ENCODE peak calls at places on chromosomes 11 and 22, in four cellular contexts. One of them, this sample, is unnamed.

GRCh38 chr11:43963221-43963620 is 20.8 kb downstream of the C11orf96 start:
- DNase-seq in tibial artery: no peak
- DNase-seq in psoas muscle: no peak
- DNase-seq in heart left ventricle: no peak
- DNase-seq in this sample: no peak

GRCh38 chr11:44260081-44260480 is 49.9 kb downstream of the ALX4 start:
- DNase-seq in tibial artery: no peak
- DNase-seq in psoas muscle: no peak
- DNase-seq in heart left ventricle: peak; percentile 46
- DNase-seq in this sample: no peak

GRCh38 chr11:121810291-121810690 is 305.7 kb downstream of the BLID start:
- DNase-seq in psoas muscle: no peak
- DNase-seq in tibial artery: no peak
- DNase-seq in heart left ventricle: no peak
- DNase-seq in this sample: no peak

GRCh38 chr22:33210129-33210784 is 152.1 kb upstream of the SYN3 start:
- DNase-seq in heart left ventricle: no peak
- DNase-seq in tibial artery: no peak
- DNase-seq in psoas muscle: no peak
- DNase-seq in this sample: no peak

GRCh38 chr22:41576877-41577276 is 12.8 kb downstream of the PMM1 start:
- DNase-seq in psoas muscle: peak; percentile 72
- DNase-seq in heart left ventricle: peak; percentile 75
- DNase-seq in tibial artery: peak; percentile 82
- DNase-seq in this sample: no peak

GRCh38 chr11:2734181-2735052 is 34.6 kb upstream of the KCNQ1OT1 start:
- DNase-seq in psoas muscle: peak; percentile 49
- DNase-seq in heart left ventricle: peak; percentile 40
- DNase-seq in tibial artery: no peak
- DNase-seq in this sample: no peak

GRCh38 chr11:120432056-120433018 is 79.2 kb upstream of the GRIK4 start:
- DNase-seq in heart left ventricle: no peak
- DNase-seq in tibial artery: no peak
- DNase-seq in psoas muscle: no peak
- DNase-seq in this sample: no peak

GRCh38 chr11:72684236-72684912 is 10.2 kb upstream of the PDE2A start:
- DNase-seq in psoas muscle: peak; percentile 86
- DNase-seq in tibial artery: peak; percentile 76
- DNase-seq in heart left ventricle: peak; percentile 85
- DNase-seq in this sample: peak; percentile 90

GRCh38 chr11:45704133-45704532 is 38.7 kb upstream of the CHST1 start:
- DNase-seq in heart left ventricle: no peak
- DNase-seq in tibial artery: no peak
- DNase-seq in psoas muscle: no peak
- DNase-seq in this sample: no peak

GRCh38 chr11:2300936-2301630 is 635 bp downstream of the C11orf21 start:
- DNase-seq in psoas muscle: peak; percentile 44
- DNase-seq in heart left ventricle: peak; percentile 77
- DNase-seq in tibial artery: no peak
- DNase-seq in this sample: no peak

GRCh38 chr11:88306785-88307184 is 30.8 kb downstream of the CTSC start:
- DNase-seq in psoas muscle: no peak
- DNase-seq in tibial artery: no peak
- DNase-seq in heart left ventricle: no peak
- DNase-seq in this sample: no peak

GRCh38 chr11:123382555-123383074 is 47.5 kb upstream of the GRAMD1B start:
- DNase-seq in psoas muscle: no peak
- DNase-seq in heart left ventricle: no peak
- DNase-seq in tibial artery: no peak
- DNase-seq in this sample: no peak

GRCh38 chr11:34748036-34748435 is 127.1 kb downstream of the EHF start:
- DNase-seq in psoas muscle: no peak
- DNase-seq in tibial artery: no peak
- DNase-seq in heart left ventricle: no peak
- DNase-seq in this sample: no peak

GRCh38 chr22:28051787-28052356 is 132.8 kb upstream of the PITPNB start:
- DNase-seq in psoas muscle: peak; percentile 88
- DNase-seq in tibial artery: peak; percentile 82
- DNase-seq in heart left ventricle: peak; percentile 79
- DNase-seq in this sample: no peak

GRCh38 chr11:94400839-94401772 is at the start of gene GPR83:
- DNase-seq in psoas muscle: peak; percentile 41
- DNase-seq in tibial artery: no peak
- DNase-seq in heart left ventricle: no peak
- DNase-seq in this sample: no peak

GRCh38 chr22:37663521-37664140 is 5.1 kb downstream of the PDXP start:
- DNase-seq in psoas muscle: peak; percentile 74
- DNase-seq in tibial artery: no peak
- DNase-seq in heart left ventricle: no peak
- DNase-seq in this sample: no peak

GRCh38 chr11:72702096-72702495 is 27.9 kb upstream of the PDE2A start:
- DNase-seq in psoas muscle: no peak
- DNase-seq in tibial artery: no peak
- DNase-seq in heart left ventricle: no peak
- DNase-seq in this sample: no peak

GRCh38 chr11:92168936-92169335 is 55.7 kb upstream of the FAT3 start:
- DNase-seq in psoas muscle: no peak
- DNase-seq in heart left ventricle: no peak
- DNase-seq in tibial artery: no peak
- DNase-seq in this sample: no peak

GRCh38 chr11:71339178-71339881 is 87.0 kb upstream of the SHANK2 start:
- DNase-seq in tibial artery: peak; percentile 27
- DNase-seq in heart left ventricle: no peak
- DNase-seq in psoas muscle: peak; percentile 17
- DNase-seq in this sample: no peak

GRCh38 chr11:58629857-58630256 is 7.4 kb downstream of the CNTF start:
- DNase-seq in tibial artery: no peak
- DNase-seq in psoas muscle: no peak
- DNase-seq in heart left ventricle: no peak
- DNase-seq in this sample: no peak

GRCh38 chr11:87295237-87295636 is 257.5 kb downstream of the TMEM135 start:
- DNase-seq in tibial artery: no peak
- DNase-seq in psoas muscle: no peak
- DNase-seq in heart left ventricle: no peak
- DNase-seq in this sample: no peak

GRCh38 chr11:123454060-123454651 is 24.1 kb downstream of the GRAMD1B start:
- DNase-seq in heart left ventricle: no peak
- DNase-seq in psoas muscle: no peak
- DNase-seq in tibial artery: no peak
- DNase-seq in this sample: no peak

GRCh38 chr11:72813740-72814138 is 472 bp upstream of the ATG16L2 start:
- DNase-seq in heart left ventricle: peak; percentile 92
- DNase-seq in tibial artery: no peak
- DNase-seq in psoas muscle: peak; percentile 91
- DNase-seq in this sample: no peak

GRCh38 chr11:62665630-62666258 is 632 bp downstream of the CSKMT start:
- DNase-seq in psoas muscle: peak; percentile 79
- DNase-seq in tibial artery: peak; percentile 81
- DNase-seq in heart left ventricle: peak; percentile 73
- DNase-seq in this sample: peak; percentile 84

GRCh38 chr11:87879118-87879517 is 296.1 kb downstream of the RAB38 start:
- DNase-seq in heart left ventricle: no peak
- DNase-seq in tibial artery: no peak
- DNase-seq in psoas muscle: no peak
- DNase-seq in this sample: no peak

GRCh38 chr22:26485013-26485412 is 1.3 kb downstream of the SRRD start:
- DNase-seq in heart left ventricle: no peak
- DNase-seq in psoas muscle: no peak
- DNase-seq in tibial artery: peak; percentile 31
- DNase-seq in this sample: no peak

GRCh38 chr11:104830080-104830479 is 68.2 kb downstream of the CASP12 start:
- DNase-seq in heart left ventricle: no peak
- DNase-seq in psoas muscle: no peak
- DNase-seq in tibial artery: no peak
- DNase-seq in this sample: no peak

GRCh38 chr22:49906799-49907290 is 11.4 kb downstream of the ALG12 start:
- DNase-seq in heart left ventricle: peak; percentile 50
- DNase-seq in psoas muscle: peak; percentile 35
- DNase-seq in tibial artery: no peak
- DNase-seq in this sample: no peak

GRCh38 chr11:104095791-104096190 is 59.4 kb downstream of the DDI1 start:
- DNase-seq in psoas muscle: no peak
- DNase-seq in tibial artery: no peak
- DNase-seq in heart left ventricle: no peak
- DNase-seq in this sample: no peak

DNA sequence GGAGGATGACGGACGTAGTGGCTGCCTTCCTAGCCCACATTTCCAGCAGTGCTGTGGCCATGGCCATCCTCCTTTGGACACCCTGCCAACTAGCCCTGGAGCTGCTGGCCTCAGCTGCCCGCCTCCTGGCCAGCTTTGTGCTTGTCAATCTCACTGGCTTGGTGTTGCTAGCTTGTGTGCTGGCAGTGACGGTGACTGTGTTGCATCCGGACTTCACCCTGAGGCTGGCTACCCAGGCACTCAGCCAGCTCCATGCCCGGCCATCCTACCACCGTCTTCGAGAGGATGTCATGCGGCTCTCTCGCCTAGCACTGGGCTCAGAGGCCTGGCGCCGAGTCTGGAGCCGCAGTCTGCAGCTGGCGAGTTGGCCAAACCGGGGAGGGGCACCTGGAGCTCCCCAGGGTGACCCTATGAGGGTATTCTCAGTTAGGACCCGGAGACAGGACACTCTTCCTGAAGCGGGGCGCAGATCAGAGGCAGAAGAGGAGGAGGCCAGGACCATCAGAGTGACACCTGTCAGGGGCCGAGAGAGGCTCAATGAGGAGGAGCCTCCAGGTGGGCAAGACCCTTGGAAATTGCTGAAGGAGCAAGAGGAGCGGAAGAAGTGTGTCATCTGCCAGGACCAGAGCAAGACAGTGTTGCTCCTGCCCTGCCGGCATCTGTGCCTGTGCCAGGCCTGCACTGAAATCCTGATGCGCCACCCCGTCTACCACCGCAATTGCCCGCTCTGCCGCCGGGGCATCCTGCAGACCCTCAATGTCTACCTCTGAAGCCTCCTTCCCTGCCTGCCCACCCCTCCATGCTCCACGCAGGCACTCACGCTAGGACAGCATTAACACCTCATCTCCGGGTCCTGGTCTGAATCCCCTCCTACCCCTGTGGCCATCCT is 1.6 kb downstream of the RNF26 start:
- DNase-seq in tibial artery: peak; percentile 69
- DNase-seq in heart left ventricle: peak; percentile 65
- DNase-seq in psoas muscle: peak; percentile 90
- DNase-seq in this sample: peak; percentile 65
- H3K4me1 ChIP-seq in tibial artery: peaks cover 64% of the 10 kb centered on the region
- H3K4me1 ChIP-seq in heart left ventricle: peaks cover 34% of the 10 kb centered on the region
- H3K4me1 ChIP-seq in psoas muscle: peaks cover 53% of the 10 kb centered on the region
- H3K4me1 ChIP-seq in this sample: peaks cover 47% of the 10 kb centered on the region

GRCh38 chr11:47616726-47617416 is 22.7 kb upstream of the C1QTNF4 start:
- DNase-seq in tibial artery: no peak
- DNase-seq in heart left ventricle: no peak
- DNase-seq in psoas muscle: no peak
- DNase-seq in this sample: peak; percentile 59
- TF ChIP-seq CTCF in tibial artery: peak; percentile 47
- TF ChIP-seq CTCF in heart left ventricle: peak; percentile 61
- TF ChIP-seq CTCF in psoas muscle: peak; percentile 34
- TF ChIP-seq CTCF in this sample: peak; percentile 39

GRCh38 chr11:65870706-65871681 is 1.6 kb downstream of the EFEMP2 start:
- DNase-seq in heart left ventricle: peak; percentile 81
- DNase-seq in psoas muscle: peak; percentile 67
- DNase-seq in tibial artery: peak; percentile 67
- DNase-seq in this sample: no peak
- H3K4me3 ChIP-seq in heart left ventricle: peak overlapping the region; percentile 74
- H3K4me3 ChIP-seq in psoas muscle: peak overlapping the region; percentile 75
- H3K4me3 ChIP-seq in tibial artery: peak overlapping the region; percentile 76
- H3K4me3 ChIP-seq in this sample: peak overlapping the region; percentile 58

GRCh38 chr11:65641233-65642013 is 3.5 kb downstream of the SIPA1 start:
- DNase-seq in heart left ventricle: no peak
- DNase-seq in psoas muscle: no peak
- DNase-seq in tibial artery: no peak
- DNase-seq in this sample: no peak

GRCh38 chr11:65639623-65640482 is 2.0 kb downstream of the SIPA1 start:
- DNase-seq in psoas muscle: no peak
- DNase-seq in tibial artery: no peak
- DNase-seq in heart left ventricle: no peak
- DNase-seq in this sample: no peak

GRCh38 chr11:65643971-65644370 is 6.1 kb downstream of the SIPA1 start:
- DNase-seq in tibial artery: no peak
- DNase-seq in heart left ventricle: no peak
- DNase-seq in psoas muscle: no peak
- DNase-seq in this sample: no peak

GRCh38 chr11:65640483-65641207 is 2.7 kb downstream of the SIPA1 start:
- DNase-seq in heart left ventricle: peak; percentile 85
- DNase-seq in tibial artery: no peak
- DNase-seq in psoas muscle: no peak
- DNase-seq in this sample: no peak

GRCh38 chr11:65642014-65642671 is 4.2 kb downstream of the SIPA1 start:
- DNase-seq in psoas muscle: no peak
- DNase-seq in tibial artery: no peak
- DNase-seq in heart left ventricle: no peak
- DNase-seq in this sample: no peak
- H3K4me1 ChIP-seq in psoas muscle: peaks cover 6% of the 10 kb centered on the region
- H3K4me1 ChIP-seq in tibial artery: peaks cover 41% of the 10 kb centered on the region
- H3K4me1 ChIP-seq in heart left ventricle: peaks cover 32% of the 10 kb centered on the region
- H3K4me1 ChIP-seq in this sample: peaks cover 45% of the 10 kb centered on the region

This sample was measured in suprapubic skin.